ENCODE peak calls at places on chromosomes 2 and 18, in ten cellular contexts. W is NCI-H2029 treated with DMSO at 0.1 percent for 48 hours; Q is HCT116; T is transverse colon; P is A549; R is cardiac muscle cell; B is iPS DF 6.9; K is sciatic nerve; U is Calu3; C is CD8-positive, alpha-beta memory T cell. V is an unnamed sample.

GRCh38 chr18:11963991-11964484 is 17.3 kb upstream of the IMPA2 start:
- DNase-seq in T (no peak), B (no peak), P (no peak), Q (no peak), U (no peak), R (no peak), K (no peak), C (no peak), W (no peak), V (no peak)

GRCh38 chr2:64214281-64215115 is 70.3 kb upstream of the PELI1 start:
- DNase-seq in P (no peak), U (no peak), T (peak), R (no peak), W (no peak), Q (no peak), B (no peak), K (no peak), C (peak), V (no peak)

GRCh38 chr2:677056-677949 is at the start of gene TMEM18:
- DNase-seq in C (peak), U (peak), R (peak), P (peak), Q (peak), K (peak), B (peak), W (peak), T (peak), V (peak)

GRCh38 chr2:170670651-170671050 is 44.5 kb upstream of the SP5 start:
- DNase-seq in Q (no peak), T (no peak), B (no peak), C (no peak), K (no peak), W (no peak), P (no peak), U (no peak), R (no peak), V (no peak)

GRCh38 chr18:2104620-2105462 is 466.5 kb downstream of the METTL4 start:
- DNase-seq in B (peak), U (peak), R (peak), Q (peak), P (peak), T (peak), W (peak), K (no peak), C (peak), V (peak)

GRCh38 chr2:237451582-237452469 is 35.2 kb upstream of the MLPH start:
- DNase-seq in T (no peak), B (no peak), R (no peak), P (no peak), U (no peak), W (no peak), C (no peak), Q (no peak), K (no peak), V (no peak)

GRCh38 chr18:51321696-51322095 is 124.2 kb upstream of the MEX3C start:
- DNase-seq in U (no peak), R (no peak), P (no peak), B (no peak), Q (no peak), T (no peak), C (no peak), W (no peak), K (no peak), V (no peak)

GRCh38 chr2:129297430-129297829 is 682.0 kb upstream of the RAB6C start:
- DNase-seq in C (no peak), B (peak), P (no peak), T (no peak), R (no peak), W (no peak), Q (no peak), K (no peak), U (no peak), V (no peak)

GRCh38 chr2:72638600-72639211 is 187.1 kb downstream of the EXOC6B start:
- DNase-seq in T (no peak), B (no peak), W (no peak), P (no peak), K (no peak), Q (no peak), C (no peak), U (no peak), R (no peak), V (no peak)

GRCh38 chr2:174774828-174775227 is 10.6 kb upstream of the CHRNA1 start:
- DNase-seq in B (no peak), T (no peak), Q (no peak), W (no peak), R (no peak), U (no peak), C (no peak), K (no peak), P (no peak), V (no peak)

GRCh38 chr18:64202229-64202835 is 53.4 kb upstream of the LINC00305 start:
- DNase-seq in K (no peak), P (no peak), B (no peak), W (no peak), R (peak), T (no peak), C (no peak), U (no peak), Q (no peak), V (no peak)

GRCh38 chr2:159549234-159549633 is 67.1 kb downstream of the BAZ2B start:
- DNase-seq in K (no peak), W (no peak), U (no peak), P (no peak), Q (no peak), R (no peak), C (no peak), B (no peak), T (no peak), V (peak)

GRCh38 chr2:119008108-119008507 is 66.1 kb downstream of the MARCO start:
- DNase-seq in W (no peak), K (no peak), C (no peak), U (no peak), T (no peak), Q (peak), R (no peak), B (peak), P (peak), V (no peak)

GRCh38 chr18:49861659-49862058 is 48.3 kb upstream of the ACAA2 start:
- DNase-seq in W (no peak), U (no peak), R (no peak), T (no peak), K (no peak), B (no peak), Q (no peak), C (no peak), P (no peak), V (no peak)

GRCh38 chr2:172540421-172540820 is 15.5 kb upstream of the PDK1 start:
- DNase-seq in T (no peak), W (no peak), K (no peak), R (no peak), Q (no peak), P (no peak), B (no peak), U (no peak), C (no peak), V (no peak)

GRCh38 chr2:149365826-149366583 is 35.6 kb downstream of the LYPD6 start:
- DNase-seq in W (peak), K (no peak), U (peak), Q (peak), R (no peak), B (no peak), C (no peak), T (no peak), P (no peak), V (peak)

GRCh38 chr18:74248189-74248975 is 43.4 kb downstream of the CYB5A start:
- DNase-seq in K (no peak), T (no peak), P (no peak), R (no peak), U (no peak), C (no peak), Q (no peak), B (no peak), W (no peak), V (no peak)

GRCh38 chr18:35749701-35750100 is 168.2 kb downstream of the GALNT1 start:
- DNase-seq in T (no peak), B (no peak), U (no peak), C (no peak), W (no peak), P (no peak), Q (no peak), K (no peak), R (no peak), V (no peak)

GRCh38 chr18:21706386-21706865 is 1.9 kb upstream of the ABHD3 start:
- DNase-seq in W (no peak), R (no peak), B (no peak), Q (no peak), C (no peak), K (no peak), P (no peak), T (no peak), U (no peak), V (no peak)

GRCh38 chr18:62521588-62521987 is 1.2 kb upstream of the ZCCHC2 start:
- DNase-seq in P (no peak), K (no peak), W (no peak), C (no peak), B (no peak), Q (no peak), T (no peak), R (no peak), U (no peak), V (no peak)

GRCh38 chr2:211673054-211673628 is 865.5 kb downstream of the ERBB4 start:
- DNase-seq in C (no peak), B (no peak), P (no peak), T (no peak), W (no peak), K (no peak), Q (no peak), U (no peak), R (no peak), V (no peak)

GRCh38 chr18:3906072-3906471 is 456.1 kb downstream of the TGIF1 start:
- DNase-seq in U (no peak), R (no peak), K (no peak), C (no peak), Q (no peak), P (no peak), W (no peak), T (no peak), B (no peak), V (no peak)

GRCh38 chr2:167340322-167340721 is 452.0 kb downstream of the XIRP2 start:
- DNase-seq in Q (no peak), R (no peak), C (no peak), K (no peak), B (no peak), W (no peak), U (no peak), T (no peak), P (no peak), V (no peak)

GRCh38 chr2:238096311-238097011 is 3.7 kb upstream of the ESPNL start:
- DNase-seq in B (no peak), K (peak), U (no peak), T (no peak), C (no peak), R (no peak), P (no peak), Q (no peak), W (no peak), V (no peak)

GRCh38 chr18:80154293-80154692 is 45.2 kb downstream of the ADNP2 start:
- DNase-seq in C (no peak), W (no peak), R (no peak), T (no peak), K (no peak), Q (no peak), P (peak), U (peak), B (peak), V (no peak)

GRCh38 chr2:101357386-101357785 is 29.9 kb downstream of the CREG2 start:
- DNase-seq in U (no peak), Q (no peak), W (no peak), K (no peak), C (no peak), B (no peak), P (no peak), T (no peak), R (no peak), V (no peak)

GRCh38 chr2:50754514-50754913 is 277.4 kb downstream of the NRXN1 start:
- DNase-seq in R (no peak), T (no peak), B (no peak), C (no peak), P (no peak), K (no peak), W (no peak), Q (no peak), U (no peak), V (no peak)

GRCh38 chr2:230447036-230447435 is 31.0 kb downstream of the SP100 start:
- DNase-seq in T (no peak), K (no peak), P (no peak), W (no peak), Q (no peak), C (no peak), R (no peak), U (no peak), B (no peak), V (no peak)

GRCh38 chr2:179712825-179713224 is 148.6 kb downstream of the ZNF385B start:
- DNase-seq in U (no peak), B (no peak), K (no peak), P (no peak), T (no peak), C (no peak), W (no peak), Q (no peak), R (no peak), V (no peak)

GRCh38 chr2:232983669-232983991 is 29.4 kb downstream of the NGEF start:
- DNase-seq in B (no peak), U (no peak), C (no peak), W (no peak), K (no peak), Q (no peak), R (no peak), T (no peak), P (no peak), V (peak)

GRCh38 chr2:207983654-207984053 is 41.7 kb downstream of the PLEKHM3 start:
- DNase-seq in U (no peak), P (no peak), T (no peak), R (no peak), Q (no peak), C (no peak), K (no peak), W (no peak), B (no peak), V (no peak)

GRCh38 chr18:25786778-25787177 is 303.6 kb downstream of the SS18 start:
- DNase-seq in C (no peak), W (no peak), U (no peak), B (no peak), Q (no peak), P (no peak), T (no peak), R (no peak), K (no peak), V (peak)

GRCh38 chr2:60516383-60516811 is 37.1 kb downstream of the BCL11A start:
- DNase-seq in U (no peak), T (no peak), P (no peak), R (no peak), K (no peak), B (no peak), W (no peak), Q (no peak), C (no peak), V (no peak)

GRCh38 chr2:216298719-216299118 is 73.6 kb downstream of the MARCHF4 start:
- DNase-seq in Q (no peak), T (no peak), R (no peak), W (no peak), U (no peak), P (peak), C (no peak), K (no peak), B (no peak), V (peak)

V was measured in SJSA1.